ENCODE peak calls at places on chromosomes 1 and 21, in four cellular contexts. X, P, F and W are unnamed samples.

GRCh38 chr1:12778061-12778460 is 4.5 kb downstream of the PRAMEF12 start:
- DNase-seq in F (no peak), X (no peak), P (no peak), W (no peak)

GRCh38 chr1:180193371-180194047 is 36.6 kb upstream of the LHX4 start:
- DNase-seq in X (no peak), P (no peak), F (no peak), W (peak)

GRCh38 chr1:245550702-245551008 is 395.9 kb downstream of the KIF26B start:
- DNase-seq in F (no peak), P (no peak), X (no peak), W (no peak)

GRCh38 chr1:232108598-232108997 is 482.0 kb downstream of the DISC1 start:
- DNase-seq in F (no peak), P (no peak), X (no peak), W (no peak)

GRCh38 chr1:172779501-172779900 is 120.6 kb downstream of the FASLG start:
- DNase-seq in F (no peak), X (no peak), P (no peak), W (no peak)

GRCh38 chr1:77175230-77175844 is 43.9 kb downstream of the PIGK start:
- DNase-seq in P (peak), F (no peak), X (peak), W (no peak)

GRCh38 chr21:14550200-14550599 is 4.1 kb upstream of the SAMSN1 start:
- DNase-seq in F (no peak), P (no peak), X (peak), W (no peak)

GRCh38 chr1:64320470-64320869 is 117.0 kb downstream of the UBE2U start:
- DNase-seq in P (no peak), F (no peak), X (peak), W (no peak)

GRCh38 chr1:54218883-54219687 is 19.1 kb downstream of the MRPL37 start:
- DNase-seq in P (no peak), X (no peak), F (no peak), W (peak)

GRCh38 chr1:61638296-61638695 is 86.6 kb downstream of the TM2D1 start:
- DNase-seq in F (no peak), P (no peak), X (no peak), W (no peak)

GRCh38 chr21:37508341-37508740 is 141.8 kb downstream of the DYRK1A start:
- DNase-seq in X (no peak), P (no peak), F (no peak), W (no peak)

GRCh38 chr1:11499825-11500331 is 20.9 kb downstream of the DISP3 start:
- DNase-seq in X (no peak), P (no peak), F (no peak), W (no peak)

GRCh38 chr21:25298512-25299491 is 308.5 kb downstream of the MRPL39 start:
- DNase-seq in F (no peak), P (no peak), X (no peak), W (no peak)

GRCh38 chr1:118185083-118185899 is at the start of gene SPAG17:
- DNase-seq in X (peak), F (no peak), P (peak), W (peak)

GRCh38 chr1:203480525-203481084 is 5.0 kb downstream of the PRELP start:
- DNase-seq in P (peak), X (peak), F (peak), W (peak)